ENCODE peak calls at places on chromosome 1, in nine cellular contexts. F, U, L, S, Q, X, C, K and D are unnamed samples.

GRCh38 chr1:37153116-37153515 is 118.8 kb upstream of the GRIK3 start:
- DNase-seq in C (no peak), Q (no peak), U (no peak), X (no peak), F (no peak), K (no peak), S (no peak), L (no peak), D (no peak)

GRCh38 chr1:24418898-24419628 is 3.5 kb downstream of the NIPAL3 start:
- DNase-seq in C (no peak), K (no peak), X (peak; percentile 67), U (peak; percentile 86), F (peak; percentile 36), Q (peak; percentile 67), S (no peak), L (no peak), D (peak; percentile 66)

GRCh38 chr1:25556791-25557476 is 13.5 kb downstream of the LDLRAP1 start:
- DNase-seq in K (no peak), F (no peak), S (no peak), X (no peak), C (no peak), Q (peak; percentile 57), L (no peak), U (peak; percentile 91), D (no peak)

GRCh38 chr1:154806333-154806732 is 63.7 kb downstream of the KCNN3 start:
- DNase-seq in C (no peak), Q (no peak), X (no peak), F (no peak), S (no peak), K (no peak), L (no peak), U (no peak), D (no peak)

GRCh38 chr1:180278193-180278556 is 48.1 kb downstream of the LHX4 start:
- DNase-seq in K (no peak), U (no peak), S (no peak), C (no peak), F (no peak), Q (no peak), X (no peak), L (no peak), D (no peak)

GRCh38 chr1:40755052-40755451 is 28.5 kb upstream of the KCNQ4 start:
- DNase-seq in C (no peak), Q (no peak), S (no peak), F (no peak), K (no peak), L (no peak), X (no peak), U (peak; percentile 30), D (no peak)

GRCh38 chr1:41557751-41558455 is 73.4 kb upstream of the EDN2 start:
- DNase-seq in Q (no peak), F (no peak), X (no peak), K (no peak), S (no peak), C (no peak), L (no peak), U (no peak), D (no peak)

GRCh38 chr1:48115835-48116234 is 106.7 kb upstream of the SLC5A9 start:
- DNase-seq in Q (no peak), X (no peak), F (no peak), U (no peak), L (no peak), C (no peak), K (no peak), S (no peak), D (no peak)

DNA sequence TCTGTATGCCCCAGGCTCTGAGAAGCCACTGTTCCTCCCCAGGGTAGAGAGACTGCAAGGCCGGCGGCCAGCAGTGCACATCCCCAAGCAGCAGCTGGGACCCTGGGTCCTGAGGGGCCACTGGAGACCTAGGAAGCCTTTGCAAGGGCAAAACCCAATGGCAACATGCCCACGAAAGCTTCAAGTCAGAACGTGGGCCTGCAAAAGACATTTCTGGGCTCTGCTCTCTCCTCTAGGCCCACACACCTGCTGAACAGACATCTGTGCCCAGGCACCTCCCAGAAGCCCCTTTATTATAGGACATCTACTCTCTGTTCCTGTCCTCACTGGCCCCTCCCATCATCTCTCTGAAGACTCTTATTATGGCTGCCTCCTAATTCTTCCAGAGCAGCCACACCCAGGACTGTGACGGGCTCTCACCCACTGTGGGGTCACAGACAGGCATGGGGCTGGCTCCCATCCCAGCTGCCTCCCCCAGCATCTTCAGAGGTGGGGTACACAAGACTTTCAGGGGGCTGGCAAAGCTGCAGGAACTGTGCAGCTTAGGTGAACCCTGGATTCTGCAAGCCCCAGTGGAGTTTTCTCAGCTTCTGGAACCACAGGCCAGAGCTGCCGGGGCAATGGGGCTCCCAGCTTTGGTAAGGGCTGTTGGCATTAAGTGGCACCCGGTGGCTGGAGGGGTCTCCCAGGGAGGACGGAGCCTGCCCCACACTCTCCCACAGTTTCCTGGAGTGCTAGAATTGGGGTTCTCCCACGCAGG is 12.6 kb downstream of the TRIM11 start:
- DNase-seq in L (no peak), X (peak; percentile 35), Q (no peak), S (no peak), C (no peak), F (no peak), U (no peak), K (no peak), D (no peak)
- TF ChIP-seq POLR2AphosphoS5 in L (no peak), X (no peak), Q (no peak), S (no peak), C (no peak), F (no peak), U (no peak), K (no peak), D (no peak)

DNA sequence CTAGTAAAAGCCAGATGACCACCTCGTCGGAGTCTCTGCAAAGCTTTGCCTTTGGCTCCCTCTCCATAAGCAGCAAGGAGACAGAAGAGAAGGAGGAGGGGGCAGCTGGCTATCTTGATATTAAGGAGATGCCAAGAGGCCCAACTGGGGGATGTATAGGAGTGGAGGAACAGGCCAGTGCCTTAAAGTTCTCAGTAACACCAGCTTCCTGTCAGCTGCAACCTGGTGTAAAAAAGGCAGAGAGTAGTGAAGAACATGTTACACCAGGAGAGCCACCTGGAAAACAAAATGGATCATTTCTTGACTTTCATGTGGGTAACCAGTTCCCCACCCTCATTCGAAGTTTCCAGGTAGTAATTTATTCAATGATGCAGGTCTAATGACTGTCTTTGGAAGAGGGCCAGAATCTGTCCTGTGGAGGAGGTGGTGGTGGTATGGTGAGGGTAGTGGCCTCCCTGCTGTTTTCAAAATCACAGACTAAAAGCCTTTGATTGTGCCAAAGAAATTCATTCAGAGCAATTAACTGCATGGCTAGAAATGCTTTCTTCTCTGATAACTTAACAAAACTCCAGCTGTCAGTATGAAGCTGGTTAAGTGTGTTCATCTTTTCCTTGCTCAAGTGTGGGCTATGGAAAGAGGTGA is 27.3 kb downstream of the TMEM200B start:
- DNase-seq in L (no peak), K (no peak), C (no peak), S (no peak), U (no peak), F (no peak), Q (no peak), X (no peak), D (no peak)
- H3K27ac ChIP-seq in L (no peak overlapping the region), K (no peak overlapping the region), C (no peak overlapping the region), S (no peak overlapping the region), U (no peak overlapping the region), F (no peak overlapping the region), Q (no peak overlapping the region), X (no peak overlapping the region), D (no peak overlapping the region)

DNA sequence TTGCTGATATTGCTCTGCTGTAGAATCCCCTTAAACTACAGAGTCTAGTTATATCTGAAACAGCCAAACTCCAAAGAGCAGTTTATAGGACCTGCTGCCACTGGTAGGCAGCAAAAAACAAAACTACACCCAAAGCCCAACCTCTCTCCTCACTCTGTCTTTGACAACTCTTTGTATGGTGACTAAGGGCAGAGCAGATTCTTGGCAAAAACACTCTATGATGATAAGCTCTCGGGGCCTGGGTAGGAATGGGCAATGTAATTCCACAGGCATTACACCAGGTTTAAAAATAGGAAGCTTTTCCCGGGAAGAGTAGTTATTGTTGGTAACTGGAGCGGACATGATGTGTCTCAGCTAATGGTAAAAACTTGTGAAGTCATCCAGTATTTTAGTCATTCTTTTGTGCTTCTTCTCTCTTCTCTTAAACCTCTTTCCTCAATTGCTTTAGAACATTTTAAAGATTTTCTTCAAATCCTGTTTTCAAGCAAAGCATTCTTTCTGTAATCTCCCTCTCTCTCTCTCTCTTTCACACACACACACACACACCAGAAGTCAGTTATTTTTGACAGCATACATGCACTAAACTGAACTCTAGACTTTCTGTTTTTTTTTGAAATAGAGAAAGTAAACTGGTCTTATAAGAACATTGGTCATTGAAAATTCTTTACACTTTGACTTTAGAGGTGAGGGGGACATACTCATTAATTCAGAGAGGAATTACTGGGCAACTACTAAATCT is 193.5 kb downstream of the PAPPA2 start:
- DNase-seq in Q (no peak), X (no peak), K (no peak), F (no peak), S (no peak), L (no peak), U (no peak), C (no peak), D (no peak)
- TF ChIP-seq POLR2AphosphoS5 in Q (peak; percentile 25), X (no peak), K (no peak), F (no peak), S (no peak), L (no peak), U (no peak), C (no peak), D (no peak)

DNA sequence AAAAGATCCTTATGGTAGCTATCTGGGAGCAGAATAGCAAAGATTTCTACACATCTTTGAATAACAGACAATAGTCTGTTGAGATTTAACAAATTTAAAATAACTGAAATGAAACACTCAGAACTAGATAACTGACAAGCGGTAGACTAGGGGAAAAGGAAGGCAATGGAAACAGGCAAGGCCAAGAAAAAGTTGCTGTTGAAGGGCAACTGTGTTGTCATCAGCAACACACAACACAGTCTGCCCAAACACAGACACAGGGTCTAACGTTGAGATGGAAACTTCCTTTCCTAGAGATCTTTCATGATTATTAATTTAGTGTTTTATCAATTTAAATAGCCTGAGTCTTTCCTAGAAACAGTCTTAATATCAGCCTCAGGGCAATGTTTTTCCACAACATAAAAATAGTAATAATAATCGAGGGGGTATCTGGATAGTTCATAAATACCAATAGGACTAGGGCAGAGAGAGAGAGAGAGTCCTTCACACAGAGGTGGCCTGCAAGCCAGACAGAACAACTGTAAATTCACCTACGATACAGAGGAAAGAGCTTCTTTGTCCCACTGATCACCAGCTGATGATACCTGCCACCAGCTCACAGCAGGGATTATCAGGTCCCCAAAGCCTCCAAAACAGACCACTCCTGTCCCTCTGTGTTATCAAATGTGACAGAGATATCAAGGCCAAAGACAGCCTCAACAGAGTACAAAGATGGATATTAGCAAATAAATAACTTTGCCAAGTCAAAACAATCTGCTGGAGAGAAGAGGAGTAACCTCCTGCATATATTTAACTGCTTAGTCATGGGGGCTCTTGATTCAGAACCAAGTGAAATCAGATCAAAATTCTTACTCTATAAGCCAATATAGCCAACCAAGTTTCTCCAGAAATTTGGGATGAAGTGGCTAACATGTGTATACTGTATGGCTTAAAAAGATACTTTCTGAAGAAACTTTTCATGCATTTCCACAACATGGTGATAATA is 245.3 kb downstream of the SLC45A1 start:
- DNase-seq in X (no peak), S (no peak), K (no peak), U (no peak), C (no peak), Q (no peak), F (no peak), L (peak; percentile 21), D (no peak)
- H3K27ac ChIP-seq in X (no peak overlapping the region), S (peak overlapping the region; percentile 5), K (no peak overlapping the region), U (no peak overlapping the region), C (no peak overlapping the region), Q (no peak overlapping the region), F (no peak overlapping the region), L (no peak overlapping the region), D (no peak overlapping the region)

GRCh38 chr1:223716302-223716862 is 4.0 kb downstream of the CAPN2 start:
- DNase-seq in C (no peak), U (peak; percentile 46), F (no peak), Q (peak; percentile 43), L (no peak), S (no peak), K (no peak), X (no peak), D (no peak)
- TF ChIP-seq POLR2AphosphoS5 in C (no peak), U (no peak), F (no peak), Q (no peak), L (no peak), S (no peak), K (no peak), X (no peak), D (no peak)